ENCODE peak calls at places on chromosomes 5 and 9, in five cellular contexts. T, K, I, B and G are unnamed samples.

GRCh38 chr9:137303031-137303892 is 1.2 kb upstream of the NRARP start:
- DNase-seq in K (no peak), T (no peak), I (peak), B (no peak), G (no peak)

GRCh38 chr5:133721365-133721764 is 109.0 kb upstream of the FSTL4 start:
- DNase-seq in T (no peak), I (no peak), B (no peak), K (no peak), G (no peak)

GRCh38 chr9:74494490-74494889 is 2.6 kb upstream of the RORB start:
- DNase-seq in I (no peak), T (no peak), K (no peak), B (no peak), G (no peak)

GRCh38 chr5:121031487-121031886 is 567.4 kb downstream of the PRR16 start:
- DNase-seq in T (peak), K (no peak), I (no peak), B (no peak), G (no peak)

GRCh38 chr9:112174223-112174964 is 703 bp downstream of the SUSD1 start:
- DNase-seq in B (no peak), K (peak), T (no peak), I (peak), G (peak)

GRCh38 chr5:57172466-57172961 is 1.3 kb upstream of the GPBP1 start:
- DNase-seq in B (no peak), K (no peak), I (no peak), T (no peak), G (no peak)

GRCh38 chr9:101028346-101029299 is at the start of gene PLPPR1:
- DNase-seq in B (peak), T (no peak), K (peak), I (no peak), G (no peak)

GRCh38 chr9:33227013-33227398 is 13.0 kb upstream of the SPINK4 start:
- DNase-seq in K (peak), T (no peak), B (no peak), I (no peak), G (no peak)

GRCh38 chr9:104586496-104587180 is 12.6 kb downstream of the OR13C5 start:
- DNase-seq in T (peak), I (no peak), K (no peak), B (no peak), G (no peak)

GRCh38 chr9:121050128-121050988 is at the start of gene C5:
- DNase-seq in B (no peak), I (no peak), T (no peak), K (no peak), G (no peak)

GRCh38 chr9:73269430-73270101 is 117.9 kb downstream of the ANXA1 start:
- DNase-seq in I (no peak), T (no peak), B (no peak), K (no peak), G (no peak)

GRCh38 chr5:54792611-54793404 is 192.6 kb downstream of the ESM1 start:
- DNase-seq in B (no peak), I (no peak), T (no peak), K (no peak), G (no peak)

GRCh38 chr5:102090770-102091169 is 205.3 kb downstream of the SLCO4C1 start:
- DNase-seq in I (no peak), K (no peak), B (no peak), T (no peak), G (no peak)

GRCh38 chr5:27821681-27822080 is 783.3 kb upstream of the CDH9 start:
- DNase-seq in T (no peak), B (peak), I (no peak), K (no peak), G (no peak)

GRCh38 chr9:100303812-100304211 is 48.9 kb downstream of the TEX10 start:
- DNase-seq in K (no peak), B (peak), I (no peak), T (no peak), G (no peak)

GRCh38 chr5:134095887-134096589 is 18.4 kb upstream of the TCF7 start:
- DNase-seq in T (no peak), I (no peak), K (no peak), B (no peak), G (no peak)

GRCh38 chr5:142845402-142845901 is 75.3 kb downstream of the ARHGAP26 start:
- DNase-seq in I (no peak), K (peak), B (no peak), T (no peak), G (no peak)

GRCh38 chr5:122665087-122665486 is 109.8 kb upstream of the SNX2 start:
- DNase-seq in K (no peak), B (no peak), I (no peak), T (no peak), G (no peak)

GRCh38 chr5:109143001-109143400 is 266.8 kb downstream of the PJA2 start:
- DNase-seq in B (no peak), I (no peak), T (no peak), K (no peak), G (no peak)

GRCh38 chr9:135190789-135191577 is 103.5 kb downstream of the OLFM1 start:
- DNase-seq in B (no peak), I (no peak), T (no peak), K (no peak), G (no peak)

GRCh38 chr9:116381350-116381749 is 227.8 kb downstream of the PAPPA start:
- DNase-seq in I (no peak), B (no peak), K (no peak), T (no peak), G (no peak)

GRCh38 chr5:78367318-78367991 is 7.0 kb downstream of the SCAMP1 start:
- DNase-seq in T (no peak), I (no peak), B (no peak), K (no peak), G (no peak)

GRCh38 chr5:7017004-7017770 is 304.0 kb downstream of the TENT4A start:
- DNase-seq in T (no peak), K (no peak), I (no peak), B (no peak), G (no peak)

GRCh38 chr5:111256128-111256527 is 31.9 kb downstream of the CAMK4 start:
- DNase-seq in B (no peak), K (no peak), T (no peak), I (no peak), G (no peak)

GRCh38 chr5:91556-92263 is at the start of gene PLEKHG4B:
- DNase-seq in B (no peak), K (no peak), T (no peak), I (no peak), G (no peak)

GRCh38 chr5:4020386-4020785 is 424.8 kb downstream of the IRX1 start:
- DNase-seq in T (no peak), I (no peak), B (no peak), K (no peak), G (no peak)

GRCh38 chr5:6962256-6962655 is 249.0 kb downstream of the TENT4A start:
- DNase-seq in T (no peak), K (no peak), I (no peak), B (no peak), G (no peak)

GRCh38 chr9:128899566-128900322 is 17.8 kb downstream of the LRRC8A start:
- DNase-seq in K (no peak), T (no peak), I (no peak), B (no peak), G (no peak)

GRCh38 chr9:134678671-134679443 is 37.3 kb downstream of the COL5A1 start:
- DNase-seq in T (no peak), I (no peak), K (no peak), B (no peak), G (no peak)

GRCh38 chr5:125793470-125793869 is 629.7 kb upstream of the GRAMD2B start:
- DNase-seq in B (no peak), T (no peak), I (no peak), K (no peak), G (no peak)

GRCh38 chr5:76134646-76135045 is 51.5 kb downstream of the SV2C start:
- DNase-seq in I (no peak), K (no peak), B (no peak), T (no peak), G (no peak)

GRCh38 chr5:170631471-170632195 is 127.8 kb downstream of the KCNIP1 start:
- DNase-seq in I (no peak), T (no peak), B (no peak), K (peak), G (no peak)

GRCh38 chr5:68290260-68290674 is 74.7 kb downstream of the PIK3R1 start:
- DNase-seq in I (no peak), K (no peak), B (peak), T (no peak), G (no peak)

GRCh38 chr9:77462066-77462465 is 186.1 kb downstream of the GNA14 start:
- DNase-seq in B (no peak), K (no peak), T (no peak), I (no peak), G (no peak)
- H3K4me3 ChIP-seq in B (no peak), K (no peak), T (no peak), I (no peak), G (no peak)

GRCh38 chr5:66828551-66829421 is 232.6 kb downstream of the MAST4 start:
- DNase-seq in K (peak), B (peak), I (peak), T (no peak), G (no peak)

GRCh38 chr5:66830636-66831035 is 234.4 kb downstream of the MAST4 start:
- DNase-seq in K (no peak), I (no peak), T (no peak), B (no peak), G (no peak)

GRCh38 chr5:66826696-66827095 is 230.5 kb downstream of the MAST4 start:
- DNase-seq in K (no peak), B (no peak), I (no peak), T (no peak), G (no peak)

GRCh38 chr5:66828046-66828550 is 231.9 kb downstream of the MAST4 start:
- DNase-seq in I (no peak), K (no peak), B (no peak), T (no peak), G (no peak)

DNA sequence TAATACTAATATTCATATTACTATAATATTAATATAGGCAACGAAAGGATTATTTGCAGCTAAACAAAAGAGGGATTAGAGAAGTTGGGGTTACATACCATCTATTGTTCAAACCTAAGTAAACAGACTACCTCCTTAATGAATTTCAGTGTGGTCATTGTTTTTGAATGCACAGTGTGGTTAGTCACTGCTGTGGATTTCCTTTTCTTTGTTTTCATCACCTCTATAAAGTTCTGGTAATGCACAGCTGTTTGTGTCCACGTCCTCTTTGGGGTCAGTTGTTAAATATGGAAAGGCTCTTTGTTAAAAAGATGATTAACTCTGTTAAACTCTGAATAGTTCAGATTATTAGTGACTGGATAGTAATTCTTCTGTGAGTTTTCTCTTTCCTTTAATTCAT is 233.6 kb downstream of the MAST4 start:
- DNase-seq in T (no peak), K (no peak), B (peak), I (no peak), G (no peak)
- H3K4me3 ChIP-seq in T (no peak), K (no peak), B (no peak), I (no peak), G (no peak)

GRCh38 chr5:116360008-116360853 is 214.4 kb downstream of the SEMA6A start:
- DNase-seq in K (no peak), I (no peak), B (no peak), T (no peak), G (no peak)

GRCh38 chr5:116359575-116359974 is 215.0 kb downstream of the SEMA6A start:
- DNase-seq in T (no peak), I (no peak), K (no peak), B (no peak), G (no peak)

GRCh38 chr5:116361171-116361967 is 213.3 kb downstream of the SEMA6A start:
- DNase-seq in T (no peak), I (no peak), K (peak), B (peak), G (no peak)

GRCh38 chr5:116363780-116364179 is 210.8 kb downstream of the SEMA6A start:
- DNase-seq in I (no peak), B (no peak), T (no peak), K (no peak), G (no peak)

DNA sequence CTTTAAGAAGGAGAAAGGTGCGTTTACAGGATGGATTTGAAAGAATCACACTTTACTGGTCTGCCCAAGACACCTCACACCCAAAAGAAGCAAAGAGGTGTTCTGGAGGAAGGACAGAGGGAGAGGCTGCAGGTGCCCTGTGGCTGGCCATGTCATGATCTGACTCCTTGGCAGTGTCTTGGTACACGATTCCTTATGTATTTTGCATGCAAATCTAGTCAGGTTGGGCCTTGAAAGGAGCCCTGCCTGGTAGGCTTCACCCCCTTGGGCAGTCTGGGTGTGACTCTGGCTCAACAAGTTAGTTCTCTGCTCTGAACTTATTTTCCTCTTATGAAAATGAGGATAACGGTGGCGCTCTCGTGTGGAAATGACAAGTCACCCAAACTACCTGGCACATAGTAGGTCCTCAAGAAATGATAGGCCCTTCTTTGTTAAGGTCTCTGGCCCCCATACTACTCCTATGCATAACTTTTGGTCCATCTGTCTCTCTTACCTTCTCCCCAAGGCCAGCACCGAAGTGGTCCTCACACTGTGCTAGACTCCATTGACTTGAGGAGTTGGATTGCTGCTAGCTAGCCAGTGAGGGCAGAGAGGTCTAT is 212.5 kb downstream of the SEMA6A start:
- DNase-seq in K (no peak), B (no peak), I (no peak), T (no peak), G (no peak)
- H3K4me3 ChIP-seq in K (no peak), B (peak), I (no peak), T (no peak), G (no peak)

GRCh38 chr9:36278243-36278642 is 20.0 kb upstream of the GNE start:
- DNase-seq in K (no peak), I (no peak), B (no peak), T (no peak), G (no peak)

GRCh38 chr9:36280989-36281388 is 22.7 kb upstream of the GNE start:
- DNase-seq in B (no peak), I (no peak), K (no peak), T (no peak), G (no peak)

GRCh38 chr9:36276840-36277239 is 18.6 kb upstream of the GNE start:
- DNase-seq in I (no peak), B (peak), K (no peak), T (no peak), G (no peak)

GRCh38 chr9:36275060-36275459 is 16.8 kb upstream of the GNE start:
- DNase-seq in T (no peak), I (no peak), K (no peak), B (no peak), G (no peak)

GRCh38 chr9:36276254-36276653 is 18.0 kb upstream of the GNE start:
- DNase-seq in I (no peak), T (no peak), K (no peak), B (no peak), G (no peak)
- H3K4me3 ChIP-seq in I (no peak), T (peak), K (peak), B (peak), G (no peak)

DNA sequence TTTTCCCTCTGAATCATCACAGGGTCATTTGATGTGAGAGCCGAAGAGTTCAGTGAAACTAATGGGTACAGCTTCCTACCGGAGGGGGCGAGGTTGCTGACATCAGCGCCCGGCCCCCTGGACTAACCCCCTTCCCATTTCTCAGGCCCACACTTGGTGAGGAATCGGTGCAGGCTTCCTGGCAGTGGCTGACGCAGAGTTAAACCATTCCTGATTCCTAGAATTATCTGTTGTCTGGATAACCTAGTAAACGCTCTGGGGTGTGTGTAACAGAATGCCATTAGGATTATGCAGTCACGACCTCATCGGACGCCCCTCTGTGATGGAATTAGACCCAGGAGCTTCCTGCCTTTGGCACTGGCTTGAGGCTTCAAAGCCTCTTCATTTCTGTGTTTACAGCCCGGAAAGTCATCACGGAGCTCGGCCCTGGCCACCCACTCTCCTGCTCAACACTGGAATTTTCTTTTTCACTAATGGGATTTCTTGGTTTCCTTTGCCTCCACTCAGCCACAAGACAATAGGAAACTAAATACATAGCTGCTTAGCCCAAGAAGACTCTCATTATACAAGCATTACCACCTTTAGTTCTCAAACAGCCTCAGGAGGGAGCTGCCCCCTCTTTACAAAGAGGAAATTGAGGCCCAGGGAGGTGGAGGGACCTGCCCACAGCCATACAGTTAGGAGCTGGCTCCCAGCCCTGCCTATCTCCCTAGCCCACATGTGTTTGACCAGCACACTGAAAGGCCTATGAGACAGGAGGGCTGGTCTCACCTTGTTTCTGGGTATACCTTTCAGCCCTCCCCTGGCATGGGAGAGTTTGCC is 61.3 kb upstream of the RPL26L1 start:
- DNase-seq in B (peak), I (no peak), K (no peak), T (peak), G (no peak)
- H3K4me3 ChIP-seq in B (no peak), I (no peak), K (no peak), T (no peak), G (no peak)

GRCh38 chr5:153081385-153081784 is 409.1 kb upstream of the GRIA1 start:
- DNase-seq in B (no peak), I (no peak), T (no peak), K (no peak), G (no peak)

GRCh38 chr5:153084476-153084875 is 406.0 kb upstream of the GRIA1 start:
- DNase-seq in K (no peak), B (no peak), T (no peak), I (no peak), G (no peak)

GRCh38 chr5:153079396-153079795 is 411.1 kb upstream of the GRIA1 start:
- DNase-seq in I (no peak), K (no peak), B (no peak), T (no peak), G (no peak)
- H3K4me3 ChIP-seq in I (no peak), K (no peak), B (no peak), T (no peak), G (no peak)